ENCODE peak calls at places on chromosomes 2 and 18, in five cellular contexts. Z is uterus, D is cardiac muscle cell, K is lower lobe of right lung, S is mesendoderm. R is an unnamed sample.

GRCh38 chr2:31475692-31476091 is 61.1 kb upstream of the XDH start:
- DNase-seq in Z (no peak), D (no peak), K (no peak), S (no peak), R (no peak)

GRCh38 chr2:101803945-101804696 is 106.6 kb downstream of the MAP4K4 start:
- DNase-seq in Z (no peak), D (no peak), K (no peak), S (no peak), R (peak; percentile 73)

GRCh38 chr2:224778474-224778877 is 62.3 kb upstream of the CCDC195 start:
- DNase-seq in Z (peak; percentile 28), D (peak; percentile 41), K (no peak), S (peak; percentile 51), R (no peak)

GRCh38 chr2:165475270-165476004 is 5.9 kb downstream of the CSRNP3 start:
- DNase-seq in Z (no peak), D (no peak), K (no peak), S (no peak), R (no peak)

GRCh38 chr2:40257812-40258457 is 194.0 kb downstream of the SLC8A1 start:
- DNase-seq in Z (no peak), D (no peak), K (no peak), S (no peak), R (no peak)

GRCh38 chr2:45008296-45009129 is 739 bp downstream of the SIX2 start:
- DNase-seq in Z (no peak), D (peak; percentile 20), K (no peak), S (peak; percentile 65), R (no peak)

GRCh38 chr2:231360881-231361294 is 34.6 kb upstream of the B3GNT7 start:
- DNase-seq in Z (no peak), D (no peak), K (no peak), S (no peak), R (no peak)

GRCh38 chr2:177772529-177772928 is 300.0 kb downstream of the PDE11A start:
- DNase-seq in Z (no peak), D (peak; percentile 48), K (no peak), S (peak; percentile 55), R (no peak)

GRCh38 chr18:23875966-23876365 is 138.6 kb upstream of the TTC39C start:
- DNase-seq in Z (no peak), D (no peak), K (no peak), S (no peak), R (no peak)

GRCh38 chr2:43228341-43228751 is 1.9 kb upstream of the ZFP36L2 start:
- DNase-seq in Z (no peak), D (no peak), K (peak; percentile 25), S (no peak), R (no peak)

GRCh38 chr2:43226955-43227829 is 786 bp upstream of the ZFP36L2 start:
- DNase-seq in Z (peak; percentile 92), D (peak; percentile 94), K (peak; percentile 97), S (peak; percentile 93), R (peak; percentile 99)

GRCh38 chr2:43227830-43228280 is 1.4 kb upstream of the ZFP36L2 start:
- DNase-seq in Z (no peak), D (peak; percentile 79), K (no peak), S (no peak), R (no peak)

GRCh38 chr2:43230481-43230880 is 4.1 kb upstream of the ZFP36L2 start:
- DNase-seq in Z (no peak), D (no peak), K (peak; percentile 20), S (peak; percentile 74), R (no peak)

DNA sequence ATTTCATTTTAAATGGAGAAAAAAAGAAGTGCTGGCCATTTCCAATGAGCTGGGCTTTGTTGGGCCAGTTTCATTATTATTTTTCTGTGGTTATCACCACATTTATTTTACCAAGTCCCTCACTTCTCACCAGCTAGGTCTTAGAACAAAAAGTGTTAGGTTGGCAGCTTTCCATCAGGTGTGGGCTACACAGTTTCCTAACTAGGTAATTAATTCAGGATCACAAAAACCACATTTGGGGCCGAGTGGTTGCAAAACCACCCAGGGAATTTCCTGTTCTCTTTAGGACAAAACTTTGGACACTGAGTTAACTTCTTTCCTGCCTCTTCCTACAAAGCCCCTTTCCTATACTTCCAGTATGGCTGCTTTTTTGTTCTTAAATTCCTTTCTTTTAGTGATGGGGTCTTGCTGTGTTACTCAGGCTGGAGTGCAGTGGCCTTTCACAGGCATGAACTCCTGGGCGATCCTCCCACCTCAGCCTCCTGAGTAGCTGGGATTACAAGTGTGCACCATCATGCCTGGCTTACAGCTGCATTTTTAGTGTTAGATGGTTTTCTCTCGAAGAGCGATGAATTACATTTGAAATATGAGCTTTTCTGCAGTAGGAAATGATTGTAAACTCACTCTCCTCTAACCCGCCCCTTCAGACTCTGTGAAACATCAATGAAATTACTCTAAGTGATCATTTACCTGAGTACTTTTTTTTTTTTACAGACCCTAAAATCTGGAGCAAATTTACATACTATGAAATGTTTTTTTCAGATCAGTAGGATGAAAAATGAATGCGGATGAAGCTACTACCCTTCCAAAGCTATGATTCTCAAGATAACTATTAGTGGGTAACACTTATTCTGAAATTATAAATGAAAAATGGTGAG is 2.6 kb upstream of the ZFP36L2 start:
- DNase-seq in Z (no peak), D (no peak), K (peak; percentile 4), S (no peak), R (no peak)
- H3K27ac ChIP-seq in Z (peak overlapping the region; percentile 98), D (no peak overlapping the region), K (peak overlapping the region; percentile 100), S (no peak overlapping the region), R (peak overlapping the region; percentile 98)

GRCh38 chr2:8231909-8232308 is 449.9 kb upstream of the ID2 start:
- DNase-seq in Z (no peak), D (no peak), K (no peak), S (no peak), R (no peak)

GRCh38 chr2:8234757-8235374 is 447.0 kb upstream of the ID2 start:
- DNase-seq in Z (no peak), D (no peak), K (no peak), S (no peak), R (no peak)

GRCh38 chr2:8236391-8236790 is 445.5 kb upstream of the ID2 start:
- DNase-seq in Z (no peak), D (no peak), K (no peak), S (no peak), R (no peak)

GRCh38 chr2:8230466-8230865 is 451.4 kb upstream of the ID2 start:
- DNase-seq in Z (no peak), D (no peak), K (no peak), S (no peak), R (no peak)

DNA sequence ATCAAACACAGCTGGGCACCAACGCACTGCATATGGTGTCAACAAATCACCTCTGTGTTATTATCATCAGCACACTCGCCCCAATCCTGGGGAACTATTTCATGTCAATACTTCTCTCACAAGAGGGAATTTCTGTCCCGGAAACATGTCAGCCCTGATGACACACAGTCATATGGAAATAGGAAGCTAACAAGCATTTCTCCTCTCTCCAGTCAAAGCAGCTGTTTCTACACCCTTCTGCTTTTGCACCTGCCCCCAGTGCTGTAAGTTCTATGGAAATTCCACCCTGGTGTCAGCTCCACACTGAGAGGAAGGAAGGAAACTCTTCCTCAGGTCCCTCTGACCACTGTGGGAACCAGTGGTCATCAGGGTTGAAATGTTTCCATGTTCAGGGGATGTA is 447.6 kb upstream of the ID2 start:
- DNase-seq in Z (no peak), D (no peak), K (no peak), S (no peak), R (no peak)
- H3K4me1 ChIP-seq in Z (no peaks in the 10 kb centered on the region), D (peaks cover 7% of the 10 kb centered on the region), K (peaks cover 9% of the 10 kb centered on the region), S (no peaks in the 10 kb centered on the region), R (peaks cover 11% of the 10 kb centered on the region)

DNA sequence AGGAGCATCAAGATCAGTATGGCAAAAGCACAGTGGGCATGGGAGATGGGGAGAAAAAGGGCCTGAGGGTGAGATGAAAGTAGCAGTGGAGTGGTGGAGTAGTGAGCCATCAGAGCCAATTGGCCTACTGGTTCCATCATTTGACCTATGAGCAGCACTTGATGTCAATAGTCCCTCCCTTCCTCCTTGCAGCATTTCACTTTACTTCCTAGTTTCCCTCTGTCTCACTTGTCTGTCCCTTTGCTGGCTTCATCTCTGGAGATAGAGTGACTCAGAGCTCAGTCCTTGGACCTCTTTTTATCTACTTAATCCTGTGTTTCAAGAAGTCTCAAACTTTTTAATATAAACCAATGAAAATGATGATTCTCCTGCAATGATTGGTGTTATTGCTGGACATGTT is 32.1 kb downstream of the FBXO48 start:
- DNase-seq in Z (no peak), D (no peak), K (no peak), S (no peak), R (no peak)
- H3K27ac ChIP-seq in Z (peak overlapping the region; percentile 4), D (peak overlapping the region; percentile 91), K (peak overlapping the region; percentile 8), S (no peak overlapping the region), R (no peak overlapping the region)

GRCh38 chr2:222739939-222740338 is 68.5 kb downstream of the MOGAT1 start:
- DNase-seq in Z (no peak), D (no peak), K (no peak), S (no peak), R (no peak)
- H3K4me1 ChIP-seq in Z (no peaks in the 10 kb centered on the region), D (peaks cover 8% of the 10 kb centered on the region), K (peaks cover 21% of the 10 kb centered on the region), S (no peaks in the 10 kb centered on the region), R (no peaks in the 10 kb centered on the region)

GRCh38 chr2:209472871-209473270 is 49.0 kb downstream of the MAP2 start:
- DNase-seq in Z (no peak), D (no peak), K (no peak), S (no peak), R (no peak)
- H3K27ac ChIP-seq in Z (no peak overlapping the region), D (no peak overlapping the region), K (peak overlapping the region; percentile 8), S (no peak overlapping the region), R (no peak overlapping the region)

R was measured in right lobe of liver.